ENCODE peak calls at places on chromosomes 2 and 18, in six cellular contexts. One of them, this sample, is unnamed.

GRCh38 chr18:9787716-9788115 is 79.6 kb downstream of the RAB31 start:
- DNase-seq in endodermal cell: no peak
- DNase-seq in fibroblast of mammary gland: peak; percentile 54
- DNase-seq in transverse colon: no peak
- DNase-seq in astrocyte: peak; percentile 86
- DNase-seq in A549: no peak
- DNase-seq in this sample: no peak

GRCh38 chr2:106789185-106789584 is 96.8 kb downstream of the ST6GAL2 start:
- DNase-seq in endodermal cell: no peak
- DNase-seq in fibroblast of mammary gland: peak; percentile 7
- DNase-seq in transverse colon: no peak
- DNase-seq in astrocyte: no peak
- DNase-seq in A549: no peak
- DNase-seq in this sample: no peak

GRCh38 chr2:74507926-74508520 is 528 bp upstream of the PCGF1 start:
- DNase-seq in endodermal cell: peak; percentile 83
- DNase-seq in fibroblast of mammary gland: peak; percentile 79
- DNase-seq in transverse colon: peak; percentile 55
- DNase-seq in astrocyte: no peak
- DNase-seq in A549: no peak
- DNase-seq in this sample: peak; percentile 41

GRCh38 chr2:149401007-149401406 is 70.6 kb downstream of the LYPD6 start:
- DNase-seq in endodermal cell: no peak
- DNase-seq in fibroblast of mammary gland: peak; percentile 60
- DNase-seq in transverse colon: no peak
- DNase-seq in astrocyte: peak; percentile 61
- DNase-seq in A549: no peak
- DNase-seq in this sample: no peak

GRCh38 chr18:77147418-77147852 is 14.9 kb upstream of the MBP start:
- DNase-seq in endodermal cell: no peak
- DNase-seq in fibroblast of mammary gland: peak; percentile 81
- DNase-seq in transverse colon: no peak
- DNase-seq in astrocyte: peak; percentile 14
- DNase-seq in A549: no peak
- DNase-seq in this sample: no peak

GRCh38 chr18:13051950-13052349 is 60.8 kb downstream of the CEP192 start:
- DNase-seq in endodermal cell: no peak
- DNase-seq in fibroblast of mammary gland: no peak
- DNase-seq in transverse colon: no peak
- DNase-seq in astrocyte: no peak
- DNase-seq in A549: no peak
- DNase-seq in this sample: no peak

GRCh38 chr2:226098861-226099466 is 699.5 kb downstream of the NYAP2 start:
- DNase-seq in endodermal cell: no peak
- DNase-seq in fibroblast of mammary gland: peak; percentile 50
- DNase-seq in transverse colon: no peak
- DNase-seq in astrocyte: no peak
- DNase-seq in A549: no peak
- DNase-seq in this sample: no peak

GRCh38 chr2:221454459-221455105 is 117.5 kb downstream of the EPHA4 start:
- DNase-seq in endodermal cell: no peak
- DNase-seq in fibroblast of mammary gland: no peak
- DNase-seq in transverse colon: no peak
- DNase-seq in astrocyte: no peak
- DNase-seq in A549: no peak
- DNase-seq in this sample: no peak

GRCh38 chr18:60096428-60096827 is 196.6 kb downstream of the PMAIP1 start:
- DNase-seq in endodermal cell: no peak
- DNase-seq in fibroblast of mammary gland: no peak
- DNase-seq in transverse colon: no peak
- DNase-seq in astrocyte: no peak
- DNase-seq in A549: no peak
- DNase-seq in this sample: no peak

DNA sequence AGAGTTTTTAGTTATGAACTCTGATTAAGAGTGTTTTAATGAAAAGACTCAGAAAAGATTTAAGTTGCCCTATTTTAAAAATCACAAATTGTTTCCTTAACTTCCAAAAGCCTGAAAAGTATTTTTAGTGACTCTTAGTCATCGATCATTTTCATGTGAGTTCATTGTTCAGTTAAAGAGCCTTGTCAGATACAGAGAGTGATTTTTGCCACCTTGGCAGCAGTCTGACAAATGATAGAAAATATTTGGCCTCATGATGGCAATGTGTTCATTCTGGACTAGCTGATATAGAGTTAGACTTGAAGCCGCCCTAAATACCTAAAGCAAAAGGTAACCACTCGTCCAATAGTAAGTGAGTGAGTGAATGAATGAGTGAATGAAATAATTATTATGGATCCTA is 225.8 kb downstream of the CPS1 start:
- DNase-seq in endodermal cell: no peak
- DNase-seq in fibroblast of mammary gland: no peak
- DNase-seq in transverse colon: no peak
- DNase-seq in astrocyte: no peak
- DNase-seq in A549: no peak
- DNase-seq in this sample: no peak
- TF ChIP-seq CTCF in endodermal cell: no peak
- TF ChIP-seq CTCF in fibroblast of mammary gland: no peak
- TF ChIP-seq CTCF in transverse colon: no peak
- TF ChIP-seq CTCF in astrocyte: no peak
- TF ChIP-seq CTCF in A549: no peak
- TF ChIP-seq CTCF in this sample: no peak

DNA sequence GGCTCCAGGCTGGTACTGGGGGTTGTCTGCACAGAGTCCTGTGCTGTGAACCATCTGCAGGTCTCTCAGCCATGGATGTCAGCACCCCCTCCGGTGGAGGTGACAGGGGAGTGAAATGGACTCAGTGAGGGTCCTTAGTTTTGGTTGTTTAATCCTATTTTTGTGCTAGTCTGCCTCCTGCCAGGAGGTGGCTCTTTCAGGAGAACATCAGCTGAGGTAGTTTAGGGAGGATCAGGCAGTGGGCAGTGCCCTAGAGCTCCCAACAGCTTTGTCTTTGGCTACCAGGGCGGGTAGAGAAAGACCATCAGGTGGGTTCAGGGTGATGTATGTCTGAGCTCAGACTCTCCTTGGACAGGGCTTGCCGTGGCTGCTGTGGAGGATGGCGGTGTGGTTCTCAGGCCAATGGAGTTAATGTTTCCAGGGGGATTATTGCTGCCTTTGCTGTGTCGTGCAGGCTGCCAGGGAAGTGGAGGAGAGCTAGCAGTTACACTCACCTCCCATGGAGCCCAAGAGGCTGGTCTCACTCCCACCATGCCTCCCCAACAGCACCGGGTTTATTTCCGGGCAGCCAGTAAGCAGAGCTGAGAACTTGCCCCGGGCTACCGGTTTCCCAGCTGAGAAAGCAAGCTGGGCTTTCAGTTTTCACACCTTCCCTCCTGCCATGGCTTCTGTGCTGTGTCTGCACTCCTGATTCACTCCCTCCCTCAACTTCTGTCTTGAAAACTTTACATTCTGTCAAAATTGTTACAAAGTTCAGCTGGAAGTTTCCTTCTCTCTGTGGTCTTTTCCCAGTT is 563.4 kb downstream of the XIRP2 start:
- DNase-seq in endodermal cell: peak; percentile 50
- DNase-seq in fibroblast of mammary gland: no peak
- DNase-seq in transverse colon: no peak
- DNase-seq in astrocyte: no peak
- DNase-seq in A549: no peak
- DNase-seq in this sample: no peak
- TF ChIP-seq CTCF in endodermal cell: peak; percentile 54
- TF ChIP-seq CTCF in fibroblast of mammary gland: no peak
- TF ChIP-seq CTCF in transverse colon: no peak
- TF ChIP-seq CTCF in astrocyte: no peak
- TF ChIP-seq CTCF in A549: no peak
- TF ChIP-seq CTCF in this sample: no peak

GRCh38 chr18:62651276-62652031 is 63.9 kb upstream of the PHLPP1 start:
- DNase-seq in endodermal cell: no peak
- DNase-seq in fibroblast of mammary gland: no peak
- DNase-seq in transverse colon: no peak
- DNase-seq in astrocyte: no peak
- DNase-seq in A549: no peak
- DNase-seq in this sample: no peak
- TF ChIP-seq CTCF in endodermal cell: no peak
- TF ChIP-seq CTCF in fibroblast of mammary gland: no peak
- TF ChIP-seq CTCF in transverse colon: no peak
- TF ChIP-seq CTCF in astrocyte: no peak
- TF ChIP-seq CTCF in A549: no peak
- TF ChIP-seq CTCF in this sample: no peak

DNA sequence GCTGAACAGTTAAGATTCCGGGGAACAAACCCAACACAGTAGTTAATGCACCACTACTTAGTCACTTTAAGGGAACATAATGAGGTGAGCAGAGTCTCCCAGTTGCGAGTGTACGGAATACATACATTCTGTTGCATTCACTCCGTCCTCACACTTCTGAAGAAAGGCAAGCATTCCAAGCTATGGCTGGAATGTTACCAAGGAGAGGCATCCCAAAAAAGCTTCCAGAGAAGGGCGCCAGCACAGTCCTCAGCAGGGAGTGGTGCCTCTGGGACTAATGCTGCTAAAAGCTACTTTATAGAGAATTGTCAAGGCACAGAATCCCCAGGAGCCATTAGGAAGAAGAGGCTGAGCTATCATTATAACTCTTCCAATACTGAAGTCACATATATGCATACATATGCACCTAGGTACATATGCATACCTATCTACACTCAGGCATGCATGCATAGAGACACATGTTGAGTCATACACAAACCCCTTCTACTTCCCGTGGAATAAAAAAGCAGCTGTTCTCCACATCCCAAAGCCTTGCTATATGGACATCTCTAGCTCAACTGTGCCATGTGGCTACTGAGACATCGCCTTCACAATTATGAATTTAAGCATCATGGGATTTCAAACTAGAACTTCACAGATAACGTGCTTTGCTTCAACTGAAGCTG is 120.7 kb downstream of the ANKRD44 start:
- DNase-seq in endodermal cell: peak; percentile 65
- DNase-seq in fibroblast of mammary gland: no peak
- DNase-seq in transverse colon: no peak
- DNase-seq in astrocyte: no peak
- DNase-seq in A549: no peak
- DNase-seq in this sample: no peak
- TF ChIP-seq CTCF in endodermal cell: no peak
- TF ChIP-seq CTCF in fibroblast of mammary gland: no peak
- TF ChIP-seq CTCF in transverse colon: no peak
- TF ChIP-seq CTCF in astrocyte: no peak
- TF ChIP-seq CTCF in A549: no peak
- TF ChIP-seq CTCF in this sample: no peak

DNA sequence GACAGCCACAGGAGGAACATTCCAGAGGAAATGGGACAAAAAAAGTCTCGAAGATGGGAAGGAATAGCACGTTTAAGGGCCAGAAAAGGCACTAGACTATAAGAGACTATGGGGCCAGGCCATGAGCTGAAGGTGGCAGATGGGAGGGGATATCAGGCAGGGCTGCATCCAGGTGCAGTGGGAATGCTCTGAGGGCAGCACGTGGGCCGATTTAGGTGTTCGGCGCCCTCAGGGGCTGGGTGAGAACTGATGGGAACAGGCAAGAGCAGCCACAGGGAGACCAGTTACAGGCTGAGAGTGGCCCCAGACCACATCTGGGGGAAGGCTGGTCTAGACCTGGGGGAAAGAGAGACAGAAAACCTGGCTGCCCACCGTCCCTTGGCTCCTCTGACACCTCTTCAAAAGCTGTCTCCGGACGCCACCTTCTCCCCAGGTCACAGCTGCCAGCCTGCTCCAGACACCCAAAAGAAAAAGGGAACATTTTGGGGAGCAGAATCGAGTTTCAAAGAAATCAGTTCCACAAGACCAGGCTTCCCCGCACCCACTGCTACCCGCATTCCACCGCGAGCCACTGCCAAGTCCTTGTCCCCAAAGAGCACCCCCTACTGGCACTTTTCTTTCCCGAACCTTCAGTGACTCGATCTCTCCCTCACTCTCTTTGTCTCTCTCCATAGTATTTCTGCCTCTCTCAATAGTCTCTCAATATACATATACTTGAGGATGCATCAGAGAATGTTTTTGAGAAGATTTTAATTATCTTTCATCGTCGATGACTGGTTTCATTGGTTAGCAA is 190.1 kb upstream of the AGAP1 start:
- DNase-seq in endodermal cell: peak; percentile 67
- DNase-seq in fibroblast of mammary gland: no peak
- DNase-seq in transverse colon: no peak
- DNase-seq in astrocyte: no peak
- DNase-seq in A549: no peak
- DNase-seq in this sample: no peak
- TF ChIP-seq CTCF in endodermal cell: peak; percentile 60
- TF ChIP-seq CTCF in fibroblast of mammary gland: peak; percentile 14
- TF ChIP-seq CTCF in transverse colon: no peak
- TF ChIP-seq CTCF in astrocyte: no peak
- TF ChIP-seq CTCF in A549: peak; percentile 17
- TF ChIP-seq CTCF in this sample: peak; percentile 20

GRCh38 chr2:171706152-171706803 is 19.0 kb downstream of the DYNC1I2 start:
- DNase-seq in endodermal cell: no peak
- DNase-seq in fibroblast of mammary gland: peak; percentile 41
- DNase-seq in transverse colon: no peak
- DNase-seq in astrocyte: no peak
- DNase-seq in A549: peak; percentile 13
- DNase-seq in this sample: no peak
- TF ChIP-seq CTCF in endodermal cell: peak; percentile 59
- TF ChIP-seq CTCF in fibroblast of mammary gland: peak; percentile 45
- TF ChIP-seq CTCF in transverse colon: no peak
- TF ChIP-seq CTCF in astrocyte: peak; percentile 21
- TF ChIP-seq CTCF in A549: peak; percentile 64
- TF ChIP-seq CTCF in this sample: no peak

GRCh38 chr2:8956789-8957188 is 46.7 kb downstream of the MBOAT2 start:
- DNase-seq in endodermal cell: no peak
- DNase-seq in fibroblast of mammary gland: no peak
- DNase-seq in transverse colon: no peak
- DNase-seq in astrocyte: no peak
- DNase-seq in A549: no peak
- DNase-seq in this sample: no peak
- TF ChIP-seq CTCF in endodermal cell: peak; percentile 51
- TF ChIP-seq CTCF in fibroblast of mammary gland: peak; percentile 16
- TF ChIP-seq CTCF in transverse colon: no peak
- TF ChIP-seq CTCF in astrocyte: no peak
- TF ChIP-seq CTCF in A549: no peak
- TF ChIP-seq CTCF in this sample: no peak

This sample was measured in Calu3.